ENCODE peak calls at places on chromosomes 7 and 10, in seven cellular contexts. U, T, W, O, V, A and G are unnamed samples.

GRCh38 chr7:5396542-5396941 is 27.1 kb downstream of the TNRC18 start:
- DNase-seq in U (no peak), T (no peak), W (no peak), O (peak; percentile 78), V (no peak), A (peak; percentile 54), G (no peak)

GRCh38 chr7:151057038-151057736 is 510 bp downstream of the CDK5 start:
- DNase-seq in U (no peak), T (no peak), W (no peak), O (no peak), V (no peak), A (no peak), G (no peak)

GRCh38 chr7:17405786-17406185 is 107.3 kb downstream of the AHR start:
- DNase-seq in U (no peak), T (no peak), W (peak; percentile 32), O (no peak), V (peak; percentile 89), A (peak; percentile 18), G (no peak)

GRCh38 chr10:29064665-29065064 is 224.2 kb upstream of the LYZL1 start:
- DNase-seq in U (no peak), T (no peak), W (no peak), O (no peak), V (no peak), A (no peak), G (no peak)

GRCh38 chr7:150800576-150801241 is at the start of gene TMEM176A:
- DNase-seq in U (no peak), T (no peak), W (no peak), O (no peak), V (no peak), A (no peak), G (peak; percentile 65)

GRCh38 chr7:111730476-111731300 is 168.4 kb upstream of the IMMP2L start:
- DNase-seq in U (no peak), T (no peak), W (no peak), O (peak; percentile 43), V (no peak), A (peak; percentile 39), G (no peak)

GRCh38 chr10:133529576-133529946 is 2.4 kb downstream of the CYP2E1 start:
- DNase-seq in U (no peak), T (no peak), W (no peak), O (no peak), V (no peak), A (no peak), G (no peak)

GRCh38 chr10:11035318-11035920 is 17.7 kb downstream of the CELF2 start:
- DNase-seq in U (no peak), T (no peak), W (peak; percentile 59), O (no peak), V (peak; percentile 79), A (no peak), G (no peak)

GRCh38 chr10:95513941-95514392 is 47.2 kb downstream of the SORBS1 start:
- DNase-seq in U (peak; percentile 17), T (no peak), W (no peak), O (no peak), V (peak; percentile 68), A (no peak), G (no peak)

GRCh38 chr10:116888380-116889055 is 39.2 kb downstream of the ENO4 start:
- DNase-seq in U (peak; percentile 44), T (no peak), W (peak; percentile 59), O (no peak), V (peak; percentile 81), A (peak; percentile 56), G (no peak)

GRCh38 chr7:107201795-107202450 is 33.1 kb downstream of the HBP1 start:
- DNase-seq in U (no peak), T (no peak), W (no peak), O (peak; percentile 61), V (peak; percentile 33), A (peak; percentile 23), G (no peak)

GRCh38 chr10:86253171-86254072 is 113.2 kb downstream of the GRID1 start:
- DNase-seq in U (no peak), T (no peak), W (no peak), O (no peak), V (no peak), A (no peak), G (peak; percentile 79)

GRCh38 chr10:43962346-43963191 is 313.9 kb upstream of the ZNF32 start:
- DNase-seq in U (no peak), T (no peak), W (peak; percentile 63), O (no peak), V (peak; percentile 36), A (no peak), G (no peak)

GRCh38 chr10:77087406-77087805 is 550.2 kb downstream of the KCNMA1 start:
- DNase-seq in U (no peak), T (no peak), W (no peak), O (no peak), V (peak; percentile 8), A (no peak), G (no peak)

GRCh38 chr7:123966936-123967335 is 41.9 kb downstream of the SPAM1 start:
- DNase-seq in U (no peak), T (no peak), W (no peak), O (no peak), V (no peak), A (no peak), G (no peak)

GRCh38 chr10:34049887-34050286 is 715.4 kb upstream of the NRP1 start:
- DNase-seq in U (no peak), T (no peak), W (no peak), O (no peak), V (peak; percentile 38), A (no peak), G (no peak)

GRCh38 chr7:139936760-139937310 is 107.8 kb downstream of the TBXAS1 start:
- DNase-seq in U (no peak), T (no peak), W (peak; percentile 49), O (no peak), V (peak; percentile 74), A (no peak), G (no peak)

GRCh38 chr10:102869290-102870198 is at the start of gene AS3MT:
- DNase-seq in U (no peak), T (peak; percentile 75), W (no peak), O (no peak), V (no peak), A (no peak), G (no peak)

GRCh38 chr10:109886037-109886787 is 37.1 kb downstream of the XPNPEP1 start:
- DNase-seq in U (no peak), T (no peak), W (no peak), O (no peak), V (peak; percentile 15), A (no peak), G (no peak)

GRCh38 chr10:86056632-86057031 is 310.0 kb downstream of the GRID1 start:
- DNase-seq in U (no peak), T (no peak), W (no peak), O (no peak), V (no peak), A (no peak), G (no peak)

GRCh38 chr10:4353964-4354363 is 472.0 kb upstream of the AKR1E2 start:
- DNase-seq in U (no peak), T (no peak), W (peak; percentile 76), O (no peak), V (peak; percentile 89), A (peak; percentile 26), G (no peak)

GRCh38 chr10:35092851-35093250 is 2.7 kb upstream of the CUL2 start:
- DNase-seq in U (no peak), T (no peak), W (no peak), O (peak; percentile 8), V (no peak), A (no peak), G (no peak)
- TF ChIP-seq CTCF in U (no peak), T (no peak), W (no peak), O (no peak), V (no peak), A (no peak), G (no peak)

DNA sequence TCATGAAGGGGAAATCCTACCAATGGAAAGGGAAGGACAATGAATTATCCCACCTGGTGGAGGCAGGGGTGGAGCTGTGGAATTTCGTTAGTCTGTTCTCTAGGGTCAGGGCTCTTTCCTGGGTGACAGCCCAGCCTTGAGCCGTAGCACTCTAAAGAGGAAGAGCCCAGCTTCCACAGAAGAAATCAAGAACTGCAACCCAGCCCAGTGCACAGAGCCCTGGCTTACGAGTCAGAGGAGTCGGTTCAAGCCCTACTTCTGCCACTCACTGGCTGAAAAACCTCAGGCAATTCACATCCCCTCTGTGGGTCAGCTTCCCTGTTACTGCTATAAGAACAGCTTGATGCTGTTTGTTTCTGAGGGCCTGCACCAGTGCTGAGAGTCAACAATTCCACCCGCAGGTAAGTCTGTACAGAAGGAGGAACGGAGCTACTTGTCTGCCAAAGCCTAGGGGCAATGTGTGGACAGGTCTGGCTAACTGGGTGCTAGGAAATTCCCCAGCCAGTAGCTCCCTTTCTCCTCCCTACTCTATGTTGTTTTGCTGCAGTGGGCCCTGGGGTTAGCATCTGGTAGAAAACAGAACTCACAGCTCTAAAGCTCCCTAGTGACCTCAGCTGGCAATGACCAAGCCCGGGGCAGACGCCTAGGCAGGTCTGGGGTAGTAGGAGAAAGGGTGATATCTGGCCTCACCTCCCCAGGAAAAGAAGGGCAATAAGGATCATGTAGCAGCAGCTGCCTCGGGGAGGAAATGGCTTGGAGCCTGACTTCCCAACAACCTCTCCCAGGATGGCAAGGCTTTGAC is 3.3 kb downstream of the AVPI1 start:
- DNase-seq in U (peak; percentile 35), T (no peak), W (no peak), O (peak; percentile 14), V (peak; percentile 45), A (no peak), G (no peak)
- TF ChIP-seq CTCF in U (no peak), T (no peak), W (no peak), O (no peak), V (no peak), A (no peak), G (peak; percentile 8)

DNA sequence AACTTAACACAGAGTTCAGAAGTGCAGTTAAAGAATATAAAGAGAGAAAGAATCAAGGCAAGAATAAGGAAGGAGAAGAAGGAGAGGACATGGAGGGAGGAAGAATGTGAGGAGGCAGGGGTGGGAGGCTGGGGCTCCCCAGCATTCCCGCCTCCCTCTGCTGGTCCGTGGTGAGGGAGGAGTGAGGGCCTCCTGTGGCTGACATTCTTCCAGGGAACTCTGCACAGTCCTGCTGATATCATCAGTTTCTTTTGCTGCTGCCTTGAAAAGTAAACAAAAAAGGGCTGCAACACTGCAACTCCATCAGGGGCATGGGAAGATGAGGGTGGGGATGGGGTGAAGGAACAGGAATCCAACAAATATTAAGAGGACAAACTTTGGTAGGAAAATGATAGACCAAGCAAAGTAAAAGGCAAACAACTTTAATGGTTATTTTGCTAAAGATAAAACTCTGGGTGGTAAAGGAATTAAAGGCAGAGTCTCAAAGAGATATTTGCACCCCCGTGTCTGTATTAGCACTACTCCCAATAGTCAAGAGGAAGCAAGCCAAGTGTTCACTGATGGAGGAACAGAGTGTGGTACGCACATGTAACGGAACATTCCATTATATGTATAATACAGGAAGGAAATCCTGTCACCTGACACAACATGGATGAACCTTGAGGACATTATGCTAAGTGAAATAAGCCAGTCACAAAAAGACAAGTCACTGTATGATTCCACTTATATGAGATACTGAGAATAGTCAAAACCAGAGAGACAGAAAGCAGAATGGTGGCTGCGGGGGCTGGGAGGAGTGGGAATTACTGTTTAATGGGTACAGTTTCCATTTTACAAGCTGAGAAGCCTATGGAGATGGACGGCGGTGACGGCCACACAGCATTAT is 8.0 kb upstream of the SPOCK2 start:
- DNase-seq in U (no peak), T (no peak), W (peak; percentile 37), O (no peak), V (peak; percentile 70), A (no peak), G (no peak)
- TF ChIP-seq CTCF in U (no peak), T (no peak), W (peak; percentile 19), O (no peak), V (peak; percentile 15), A (no peak), G (peak; percentile 34)

GRCh38 chr10:52170776-52171175 is 143.3 kb upstream of the DKK1 start:
- DNase-seq in U (no peak), T (no peak), W (no peak), O (no peak), V (no peak), A (no peak), G (no peak)

GRCh38 chr10:52172581-52172980 is 141.5 kb upstream of the DKK1 start:
- DNase-seq in U (no peak), T (no peak), W (no peak), O (no peak), V (no peak), A (no peak), G (no peak)
- TF ChIP-seq CTCF in U (no peak), T (peak; percentile 18), W (no peak), O (peak; percentile 19), V (peak; percentile 10), A (no peak), G (peak; percentile 40)